ENCODE peak calls at places on chromosome 21, in six cellular contexts. A is Caki2; C is neural crest cell; K is stimulated activated CD8-positive, alpha-beta memory T cell treated with anti-CD3 and anti-CD28 coated beads, Interleukin-7, amount 100 ng/mL, for 24 hours; D is EH; W is fibroblast of lung. Z is an unnamed sample.

GRCh38 chr21:40053007-40053406 is 185.8 kb downstream of the PCP4 start:
- DNase-seq in D (peak; percentile 41), C (no peak), A (no peak), W (no peak), K (no peak), Z (no peak)

GRCh38 chr21:42574234-42575027 is 60.8 kb downstream of the SLC37A1 start:
- DNase-seq in A (no peak), K (no peak), C (no peak), D (peak; percentile 20), W (peak; percentile 33), Z (no peak)

GRCh38 chr21:27804515-27804914 is 837.6 kb upstream of the ADAMTS5 start:
- DNase-seq in D (peak; percentile 62), C (no peak), A (no peak), K (no peak), W (no peak), Z (no peak)

GRCh38 chr21:43305811-43306311 is 121.1 kb downstream of the SIK1 start:
- DNase-seq in D (no peak), K (no peak), C (no peak), W (no peak), A (no peak), Z (no peak)

GRCh38 chr21:17492415-17493168 is 20.3 kb upstream of the CXADR start:
- DNase-seq in C (no peak), W (no peak), A (no peak), D (no peak), K (no peak), Z (no peak)

GRCh38 chr21:45269861-45270260 is 17.8 kb downstream of the POFUT2 start:
- DNase-seq in W (no peak), C (no peak), A (no peak), D (no peak), K (no peak), Z (no peak)

GRCh38 chr21:44368711-44369446 is 15.5 kb downstream of the TRPM2 start:
- DNase-seq in A (no peak), C (no peak), W (no peak), D (no peak), K (no peak), Z (no peak)

GRCh38 chr21:42242611-42243010 is 23.7 kb downstream of the ABCG1 start:
- DNase-seq in A (peak; percentile 88), W (no peak), K (no peak), C (no peak), D (no peak), Z (no peak)

GRCh38 chr21:34187935-34188334 is 114.6 kb downstream of the MRPS6 start:
- DNase-seq in D (peak; percentile 27), K (no peak), A (no peak), W (no peak), C (no peak), Z (no peak)

GRCh38 chr21:32813265-32813903 is 41.8 kb upstream of the PAXBP1 start:
- DNase-seq in K (no peak), A (no peak), C (peak; percentile 15), W (no peak), D (no peak), Z (no peak)

GRCh38 chr21:43726686-43727570 is 8.0 kb downstream of the PDXK start:
- DNase-seq in D (no peak), W (no peak), C (no peak), A (no peak), K (no peak), Z (no peak)

GRCh38 chr21:31623664-31624063 is 35.8 kb upstream of the SOD1 start:
- DNase-seq in K (no peak), C (no peak), A (no peak), D (no peak), W (no peak), Z (no peak)

GRCh38 chr21:37292041-37292440 is 24.9 kb upstream of the VPS26C start:
- DNase-seq in K (no peak), D (no peak), A (no peak), C (no peak), W (no peak), Z (no peak)

GRCh38 chr21:26833011-26833410 is 12.2 kb downstream of the ADAMTS1 start:
- DNase-seq in W (no peak), K (no peak), A (no peak), C (no peak), D (no peak), Z (no peak)

GRCh38 chr21:39685991-39686390 is 59.0 kb upstream of the IGSF5 start:
- DNase-seq in A (no peak), C (no peak), D (no peak), W (no peak), K (no peak), Z (no peak)

GRCh38 chr21:42746593-42747266 is 93.3 kb downstream of the PDE9A start:
- DNase-seq in C (no peak), D (no peak), K (no peak), A (no peak), W (no peak), Z (no peak)

GRCh38 chr21:26686278-26686677 is 113.2 kb upstream of the CYYR1 start:
- DNase-seq in C (no peak), D (peak; percentile 44), W (peak; percentile 21), A (peak; percentile 67), K (no peak), Z (peak; percentile 31)

Z was measured in iPS DF 6.9.